ENCODE peak calls at places on chromosomes 7 and 10, in seven cellular contexts. W, E, A, C, N, I and Z are unnamed samples.

GRCh38 chr7:98996162-98996552 is 117.8 kb downstream of the TRRAP start:
- DNase-seq in A (no peak), I (no peak), W (no peak), C (no peak), N (no peak), E (no peak), Z (peak)

GRCh38 chr7:105149827-105150226 is 135.8 kb downstream of the KMT2E start:
- DNase-seq in C (no peak), W (no peak), I (no peak), N (peak), E (no peak), A (no peak), Z (no peak)

GRCh38 chr7:106010331-106010730 is 47.3 kb downstream of the CDHR3 start:
- DNase-seq in E (no peak), W (no peak), C (no peak), N (peak), A (no peak), I (peak), Z (no peak)

GRCh38 chr10:131822013-131822693 is 78.7 kb upstream of the PPP2R2D start:
- DNase-seq in W (no peak), E (no peak), I (no peak), C (peak), A (no peak), N (no peak), Z (no peak)

GRCh38 chr7:47647213-47647985 is 65.5 kb upstream of the TNS3 start:
- DNase-seq in C (no peak), A (no peak), E (no peak), W (no peak), I (no peak), N (no peak), Z (no peak)

GRCh38 chr10:122301055-122301810 is 30.1 kb downstream of the BTBD16 start:
- DNase-seq in I (peak), A (no peak), C (no peak), N (peak), E (no peak), W (no peak), Z (no peak)

GRCh38 chr10:46226900-46227558 is 59.8 kb upstream of the ANTXRL start:
- DNase-seq in A (no peak), W (no peak), E (no peak), N (no peak), I (no peak), C (no peak), Z (no peak)

GRCh38 chr10:29141761-29142160 is 147.1 kb upstream of the LYZL1 start:
- DNase-seq in I (peak), W (no peak), C (no peak), A (no peak), E (no peak), N (peak), Z (no peak)

GRCh38 chr7:130996841-130997231 is 262.8 kb upstream of the KLF14 start:
- DNase-seq in W (peak), C (no peak), I (no peak), N (peak), E (no peak), A (no peak), Z (no peak)

GRCh38 chr10:122448600-122448999 is 5.9 kb upstream of the ARMS2 start:
- DNase-seq in W (no peak), I (no peak), N (no peak), E (no peak), C (no peak), A (no peak), Z (no peak)

GRCh38 chr10:35574924-35575352 is 30.2 kb upstream of the GJD4 start:
- DNase-seq in N (peak), A (no peak), I (no peak), W (no peak), C (peak), E (no peak), Z (no peak)

GRCh38 chr7:46291601-46292150 is 370.6 kb upstream of the IGFBP3 start:
- DNase-seq in I (no peak), N (peak), W (no peak), A (no peak), C (no peak), E (no peak), Z (no peak)

GRCh38 chr7:48421357-48421756 is 250.1 kb downstream of the ABCA13 start:
- DNase-seq in I (no peak), C (no peak), N (no peak), A (no peak), W (no peak), E (no peak), Z (no peak)

GRCh38 chr10:71255817-71256660 is 43.7 kb downstream of the UNC5B start:
- DNase-seq in A (no peak), W (no peak), N (peak), E (no peak), I (no peak), C (no peak), Z (no peak)

GRCh38 chr10:132788180-132788830 is 2.4 kb upstream of the NKX6-2 start:
- DNase-seq in A (no peak), C (peak), E (no peak), I (no peak), N (no peak), W (no peak), Z (no peak)

GRCh38 chr7:98646465-98646864 is 29.4 kb downstream of the NPTX2 start:
- DNase-seq in W (no peak), C (no peak), E (no peak), I (no peak), A (no peak), N (no peak), Z (no peak)

GRCh38 chr10:46282460-46283216 is 4.2 kb upstream of the ANTXRL start:
- DNase-seq in I (peak), C (peak), A (peak), E (peak), W (no peak), N (peak), Z (no peak)

GRCh38 chr7:154424370-154424769 is 372.2 kb downstream of the DPP6 start:
- DNase-seq in A (no peak), E (no peak), W (peak), I (no peak), C (no peak), N (no peak), Z (no peak)